ENCODE peak calls at places on chromosomes 16 and 17, in nine cellular contexts. I is brain microvascular endothelial cell; B is fibroblast of lung; Z is CD8-positive, alpha-beta memory T cell; S is right atrium auricular region; Y is HCT116; A is hepatocyte; J is PC-9; U is CD4-positive, CD25-positive, alpha-beta regulatory T cell. T is an unnamed sample.

GRCh38 chr17:36544320-36545092 is at the start of gene GGNBP2:
- DNase-seq in I (peak), B (peak), Z (peak), S (peak), Y (peak), A (peak), J (peak), U (peak), T (peak)

GRCh38 chr17:38728290-38728831 is 1.8 kb upstream of the CISD3 start:
- DNase-seq in I (no peak), B (no peak), Z (peak), S (no peak), Y (no peak), A (no peak), J (no peak), U (peak), T (no peak)

GRCh38 chr17:70011750-70012149 is 63.3 kb upstream of the KCNJ16 start:
- DNase-seq in I (no peak), B (no peak), Z (no peak), S (no peak), Y (no peak), A (no peak), J (no peak), U (no peak), T (no peak)

GRCh38 chr16:67101301-67101675 is 8.5 kb upstream of the PHAF1 start:
- DNase-seq in I (no peak), B (no peak), Z (no peak), S (no peak), Y (no peak), A (no peak), J (no peak), U (no peak), T (no peak)

GRCh38 chr17:37082985-37083384 is 134.2 kb downstream of the AATF start:
- DNase-seq in I (no peak), B (no peak), Z (no peak), S (no peak), Y (no peak), A (no peak), J (no peak), U (no peak), T (no peak)

GRCh38 chr17:76556759-76557367 is 17.0 kb downstream of the PRCD start:
- DNase-seq in I (no peak), B (peak), Z (peak), S (no peak), Y (no peak), A (peak), J (peak), U (no peak), T (peak)

GRCh38 chr17:79544142-79544914 is 66.5 kb downstream of the RBFOX3 start:
- DNase-seq in I (no peak), B (no peak), Z (no peak), S (no peak), Y (no peak), A (no peak), J (no peak), U (no peak), T (peak)

GRCh38 chr16:48592839-48593429 is 17.0 kb downstream of the N4BP1 start:
- DNase-seq in I (no peak), B (no peak), Z (no peak), S (no peak), Y (no peak), A (no peak), J (no peak), U (no peak), T (no peak)

GRCh38 chr16:11181889-11182279 is 74.1 kb downstream of the SOCS1 start:
- DNase-seq in I (no peak), B (peak), Z (no peak), S (peak), Y (no peak), A (no peak), J (no peak), U (no peak), T (no peak)

GRCh38 chr17:39152134-39152884 is 872 bp upstream of the PLXDC1 start:
- DNase-seq in I (no peak), B (no peak), Z (peak), S (no peak), Y (peak), A (peak), J (no peak), U (peak), T (no peak)

GRCh38 chr16:66923247-66923851 is 2.0 kb downstream of the RRAD start:
- DNase-seq in I (peak), B (no peak), Z (no peak), S (no peak), Y (no peak), A (no peak), J (no peak), U (no peak), T (peak)

GRCh38 chr17:69605571-69605970 is 191.1 kb downstream of the MAP2K6 start:
- DNase-seq in I (no peak), B (no peak), Z (no peak), S (no peak), Y (no peak), A (no peak), J (no peak), U (no peak), T (no peak)

GRCh38 chr17:62321451-62321850 is 58.9 kb upstream of the EFCAB3 start:
- DNase-seq in I (peak), B (peak), Z (no peak), S (no peak), Y (no peak), A (no peak), J (no peak), U (no peak), T (no peak)

GRCh38 chr16:4572715-4573114 is 16.6 kb downstream of the C16orf96 start:
- DNase-seq in I (no peak), B (peak), Z (no peak), S (no peak), Y (no peak), A (no peak), J (no peak), U (no peak), T (peak)

GRCh38 chr17:78126895-78127239 is 1.7 kb downstream of the TMC6 start:
- DNase-seq in I (no peak), B (no peak), Z (peak), S (no peak), Y (no peak), A (no peak), J (no peak), U (no peak), T (no peak)
- H3K4me3 ChIP-seq in I (no peak), B (no peak), Z (peak), S (peak), Y (peak), A (no peak), J (peak), U (peak), T (peak)

GRCh38 chr16:1174477-1175357 is 21.8 kb downstream of the CACNA1H start:
- DNase-seq in I (no peak), B (peak), Z (no peak), S (no peak), Y (peak), A (no peak), J (no peak), U (no peak), T (no peak)
- H3K4me3 ChIP-seq in I (no peak), B (no peak), Z (no peak), S (no peak), Y (no peak), A (no peak), J (no peak), U (no peak), T (no peak)

GRCh38 chr16:2035431-2036199 is 8.9 kb downstream of the NHERF2 start:
- DNase-seq in I (peak), B (peak), Z (no peak), S (no peak), Y (no peak), A (peak), J (peak), U (no peak), T (peak)

GRCh38 chr16:2037631-2038358 is 9.8 kb downstream of the NTHL1 start:
- DNase-seq in I (no peak), B (no peak), Z (no peak), S (no peak), Y (no peak), A (no peak), J (no peak), U (no peak), T (peak)

GRCh38 chr16:2034695-2035430 is 8.2 kb downstream of the NHERF2 start:
- DNase-seq in I (no peak), B (no peak), Z (no peak), S (no peak), Y (no peak), A (no peak), J (no peak), U (no peak), T (no peak)

GRCh38 chr16:2037115-2037514 is 10.4 kb downstream of the NHERF2 start:
- DNase-seq in I (no peak), B (no peak), Z (no peak), S (no peak), Y (no peak), A (no peak), J (no peak), U (no peak), T (peak)

GRCh38 chr16:2036200-2036966 is 9.7 kb downstream of the NHERF2 start:
- DNase-seq in I (no peak), B (no peak), Z (no peak), S (no peak), Y (no peak), A (no peak), J (no peak), U (no peak), T (peak)
- H3K4me3 ChIP-seq in I (no peak), B (peak), Z (no peak), S (peak), Y (no peak), A (no peak), J (no peak), U (no peak), T (peak)

GRCh38 chr16:3098459-3099394 is at the start of gene ZSCAN10:
- DNase-seq in I (no peak), B (no peak), Z (no peak), S (no peak), Y (no peak), A (no peak), J (no peak), U (no peak), T (no peak)

GRCh38 chr16:3099732-3100499 is 822 bp upstream of the ZSCAN10 start:
- DNase-seq in I (peak), B (peak), Z (peak), S (peak), Y (peak), A (peak), J (peak), U (peak), T (peak)

GRCh38 chr16:3101018-3101840 is 2.1 kb upstream of the ZSCAN10 start:
- DNase-seq in I (no peak), B (peak), Z (no peak), S (no peak), Y (no peak), A (peak), J (no peak), U (peak), T (peak)

GRCh38 chr16:3097266-3097665 is 1.8 kb downstream of the ZSCAN10 start:
- DNase-seq in I (no peak), B (no peak), Z (no peak), S (no peak), Y (no peak), A (no peak), J (no peak), U (no peak), T (no peak)

DNA sequence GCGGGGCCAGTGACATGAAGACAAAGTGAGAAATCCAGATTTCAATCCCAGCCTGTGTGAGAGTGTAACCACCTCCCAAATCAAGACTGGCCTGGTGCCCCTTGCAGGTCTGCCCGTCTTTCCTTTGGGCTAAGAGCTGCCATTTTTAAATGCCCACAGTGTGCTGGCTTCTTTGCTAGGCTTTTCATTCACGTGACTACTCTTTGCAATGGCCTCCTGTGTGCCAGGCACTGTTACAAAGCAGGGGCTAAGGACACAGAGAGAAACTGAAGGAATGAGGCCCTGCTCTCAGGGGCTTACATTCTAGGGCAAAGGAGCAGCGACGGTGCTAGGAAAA is 269 bp upstream of the ZSCAN10 start:
- DNase-seq in I (no peak), B (no peak), Z (no peak), S (no peak), Y (no peak), A (no peak), J (no peak), U (no peak), T (no peak)
- H3K4me3 ChIP-seq in I (no peak), B (no peak), Z (no peak), S (no peak), Y (no peak), A (no peak), J (no peak), U (no peak), T (no peak)

GRCh38 chr17:6677158-6677831 is 25.7 kb downstream of the C17orf100 start:
- DNase-seq in I (peak), B (no peak), Z (no peak), S (no peak), Y (no peak), A (no peak), J (no peak), U (no peak), T (no peak)
- H3K4me3 ChIP-seq in I (no peak), B (no peak), Z (no peak), S (no peak), Y (no peak), A (no peak), J (no peak), U (no peak), T (no peak)